ENCODE peak calls at places on chromosome 20, in seven cellular contexts. One of them, this sample, is unnamed.

GRCh38 chr20:5056801-5057599 is 55.7 kb upstream of the SLC23A2 start:
- DNase-seq in mesendoderm: peak
- DNase-seq in H1: peak
- DNase-seq in mesenchymal stem cell: peak
- DNase-seq in neuronal stem cell: no peak
- DNase-seq in IMR-90: peak
- DNase-seq in trophoblast cell: peak
- DNase-seq in this sample: peak

GRCh38 chr20:19540401-19540800 is 217.7 kb upstream of the RIN2 start:
- DNase-seq in mesendoderm: no peak
- DNase-seq in H1: no peak
- DNase-seq in mesenchymal stem cell: no peak
- DNase-seq in neuronal stem cell: no peak
- DNase-seq in IMR-90: no peak
- DNase-seq in trophoblast cell: no peak
- DNase-seq in this sample: no peak

GRCh38 chr20:19588731-19589130 is 169.3 kb upstream of the RIN2 start:
- DNase-seq in mesendoderm: no peak
- DNase-seq in H1: no peak
- DNase-seq in mesenchymal stem cell: no peak
- DNase-seq in neuronal stem cell: no peak
- DNase-seq in IMR-90: no peak
- DNase-seq in trophoblast cell: no peak
- DNase-seq in this sample: no peak

GRCh38 chr20:58511861-58512260 is 3.3 kb downstream of the APCDD1L start:
- DNase-seq in mesendoderm: no peak
- DNase-seq in H1: peak
- DNase-seq in mesenchymal stem cell: no peak
- DNase-seq in neuronal stem cell: no peak
- DNase-seq in IMR-90: no peak
- DNase-seq in trophoblast cell: peak
- DNase-seq in this sample: peak

GRCh38 chr20:62350098-62350628 is 16.9 kb downstream of the LAMA5 start:
- DNase-seq in mesendoderm: peak
- DNase-seq in H1: no peak
- DNase-seq in mesenchymal stem cell: no peak
- DNase-seq in neuronal stem cell: no peak
- DNase-seq in IMR-90: no peak
- DNase-seq in trophoblast cell: peak
- DNase-seq in this sample: no peak

GRCh38 chr20:1467355-1468116 is 887 bp upstream of the NSFL1C start:
- DNase-seq in mesendoderm: peak
- DNase-seq in H1: peak
- DNase-seq in mesenchymal stem cell: no peak
- DNase-seq in neuronal stem cell: no peak
- DNase-seq in IMR-90: no peak
- DNase-seq in trophoblast cell: peak
- DNase-seq in this sample: peak

GRCh38 chr20:33667245-33668086 is 723 bp downstream of the ACTL10 start:
- DNase-seq in mesendoderm: peak
- DNase-seq in H1: no peak
- DNase-seq in mesenchymal stem cell: no peak
- DNase-seq in neuronal stem cell: no peak
- DNase-seq in IMR-90: peak
- DNase-seq in trophoblast cell: peak
- DNase-seq in this sample: peak

GRCh38 chr20:34010405-34010895 is 16.7 kb downstream of the RALY start:
- DNase-seq in mesendoderm: peak
- DNase-seq in H1: no peak
- DNase-seq in mesenchymal stem cell: peak
- DNase-seq in neuronal stem cell: no peak
- DNase-seq in IMR-90: no peak
- DNase-seq in trophoblast cell: no peak
- DNase-seq in this sample: peak

GRCh38 chr20:24933266-24933908 is 15.7 kb upstream of the CST7 start:
- DNase-seq in mesendoderm: no peak
- DNase-seq in H1: peak
- DNase-seq in mesenchymal stem cell: no peak
- DNase-seq in neuronal stem cell: no peak
- DNase-seq in IMR-90: no peak
- DNase-seq in trophoblast cell: no peak
- DNase-seq in this sample: no peak

GRCh38 chr20:32337937-32338661 is 20.0 kb upstream of the ASXL1 start:
- DNase-seq in mesendoderm: no peak
- DNase-seq in H1: no peak
- DNase-seq in mesenchymal stem cell: no peak
- DNase-seq in neuronal stem cell: no peak
- DNase-seq in IMR-90: no peak
- DNase-seq in trophoblast cell: no peak
- DNase-seq in this sample: no peak

GRCh38 chr20:6576721-6577120 is 190.8 kb upstream of the BMP2 start:
- DNase-seq in mesendoderm: no peak
- DNase-seq in H1: no peak
- DNase-seq in mesenchymal stem cell: no peak
- DNase-seq in neuronal stem cell: no peak
- DNase-seq in IMR-90: peak
- DNase-seq in trophoblast cell: no peak
- DNase-seq in this sample: no peak

GRCh38 chr20:61450549-61450948 is 198.5 kb downstream of the CDH4 start:
- DNase-seq in mesendoderm: no peak
- DNase-seq in H1: no peak
- DNase-seq in mesenchymal stem cell: no peak
- DNase-seq in neuronal stem cell: no peak
- DNase-seq in IMR-90: no peak
- DNase-seq in trophoblast cell: no peak
- DNase-seq in this sample: no peak

GRCh38 chr20:20498081-20498861 is 130.4 kb downstream of the INSM1 start:
- DNase-seq in mesendoderm: peak
- DNase-seq in H1: no peak
- DNase-seq in mesenchymal stem cell: peak
- DNase-seq in neuronal stem cell: peak
- DNase-seq in IMR-90: peak
- DNase-seq in trophoblast cell: no peak
- DNase-seq in this sample: no peak

GRCh38 chr20:20535051-20535450 is 167.1 kb downstream of the INSM1 start:
- DNase-seq in mesendoderm: no peak
- DNase-seq in H1: no peak
- DNase-seq in mesenchymal stem cell: no peak
- DNase-seq in neuronal stem cell: no peak
- DNase-seq in IMR-90: no peak
- DNase-seq in trophoblast cell: no peak
- DNase-seq in this sample: no peak

GRCh38 chr20:24619212-24619611 is 149.8 kb downstream of the SYNDIG1 start:
- DNase-seq in mesendoderm: no peak
- DNase-seq in H1: no peak
- DNase-seq in mesenchymal stem cell: no peak
- DNase-seq in neuronal stem cell: no peak
- DNase-seq in IMR-90: no peak
- DNase-seq in trophoblast cell: no peak
- DNase-seq in this sample: no peak

GRCh38 chr20:17627101-17627950 is 54.7 kb downstream of the RRBP1 start:
- DNase-seq in mesendoderm: no peak
- DNase-seq in H1: no peak
- DNase-seq in mesenchymal stem cell: no peak
- DNase-seq in neuronal stem cell: no peak
- DNase-seq in IMR-90: no peak
- DNase-seq in trophoblast cell: no peak
- DNase-seq in this sample: no peak

GRCh38 chr20:62362991-62363919 is 3.9 kb downstream of the LAMA5 start:
- DNase-seq in mesendoderm: peak
- DNase-seq in H1: peak
- DNase-seq in mesenchymal stem cell: no peak
- DNase-seq in neuronal stem cell: no peak
- DNase-seq in IMR-90: no peak
- DNase-seq in trophoblast cell: no peak
- DNase-seq in this sample: peak

GRCh38 chr20:17859002-17859615 is 109.5 kb downstream of the SNX5 start:
- DNase-seq in mesendoderm: no peak
- DNase-seq in H1: no peak
- DNase-seq in mesenchymal stem cell: no peak
- DNase-seq in neuronal stem cell: no peak
- DNase-seq in IMR-90: no peak
- DNase-seq in trophoblast cell: no peak
- DNase-seq in this sample: peak

GRCh38 chr20:10309326-10309725 is 90.7 kb downstream of the SNAP25 start:
- DNase-seq in mesendoderm: no peak
- DNase-seq in H1: no peak
- DNase-seq in mesenchymal stem cell: peak
- DNase-seq in neuronal stem cell: no peak
- DNase-seq in IMR-90: peak
- DNase-seq in trophoblast cell: no peak
- DNase-seq in this sample: no peak

GRCh38 chr20:18003897-18004296 is 35.1 kb downstream of the MGME1 start:
- DNase-seq in mesendoderm: no peak
- DNase-seq in H1: no peak
- DNase-seq in mesenchymal stem cell: no peak
- DNase-seq in neuronal stem cell: no peak
- DNase-seq in IMR-90: no peak
- DNase-seq in trophoblast cell: peak
- DNase-seq in this sample: no peak

DNA sequence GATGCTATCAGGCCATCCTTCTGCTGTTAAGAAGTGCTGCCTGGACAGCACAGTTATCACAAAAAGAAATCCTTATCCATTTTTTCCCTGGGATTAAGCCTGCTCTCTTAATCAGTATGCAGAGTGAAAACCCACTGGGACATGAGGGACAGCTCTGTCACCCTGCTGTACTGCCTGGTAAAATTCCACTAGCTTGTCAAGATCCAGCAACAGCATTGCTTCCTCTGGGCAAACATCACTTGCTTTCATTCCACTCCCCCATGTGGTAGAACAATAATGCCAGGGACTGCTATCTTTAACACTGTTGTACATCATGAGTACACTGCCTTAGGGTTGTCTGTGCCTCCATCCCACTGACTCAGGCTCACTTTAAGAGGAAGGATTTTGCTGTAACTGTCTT is 331.3 kb downstream of the KIF16B start:
- DNase-seq in mesendoderm: peak
- DNase-seq in H1: no peak
- DNase-seq in mesenchymal stem cell: no peak
- DNase-seq in neuronal stem cell: no peak
- DNase-seq in IMR-90: no peak
- DNase-seq in trophoblast cell: no peak
- DNase-seq in this sample: no peak
- H2BK5ac ChIP-seq in mesendoderm: no peak
- H2BK5ac ChIP-seq in H1: no peak
- H2BK5ac ChIP-seq in mesenchymal stem cell: no peak
- H2BK5ac ChIP-seq in neuronal stem cell: no peak
- H2BK5ac ChIP-seq in IMR-90: no peak
- H2BK5ac ChIP-seq in trophoblast cell: no peak
- H2BK5ac ChIP-seq in this sample: no peak

GRCh38 chr20:36992802-36993334 is 41.4 kb upstream of the SAMHD1 start:
- DNase-seq in mesendoderm: no peak
- DNase-seq in H1: no peak
- DNase-seq in mesenchymal stem cell: no peak
- DNase-seq in neuronal stem cell: no peak
- DNase-seq in IMR-90: no peak
- DNase-seq in trophoblast cell: no peak
- DNase-seq in this sample: no peak

GRCh38 chr20:36991708-36992107 is 40.2 kb upstream of the SAMHD1 start:
- DNase-seq in mesendoderm: no peak
- DNase-seq in H1: no peak
- DNase-seq in mesenchymal stem cell: no peak
- DNase-seq in neuronal stem cell: no peak
- DNase-seq in IMR-90: no peak
- DNase-seq in trophoblast cell: no peak
- DNase-seq in this sample: no peak

DNA sequence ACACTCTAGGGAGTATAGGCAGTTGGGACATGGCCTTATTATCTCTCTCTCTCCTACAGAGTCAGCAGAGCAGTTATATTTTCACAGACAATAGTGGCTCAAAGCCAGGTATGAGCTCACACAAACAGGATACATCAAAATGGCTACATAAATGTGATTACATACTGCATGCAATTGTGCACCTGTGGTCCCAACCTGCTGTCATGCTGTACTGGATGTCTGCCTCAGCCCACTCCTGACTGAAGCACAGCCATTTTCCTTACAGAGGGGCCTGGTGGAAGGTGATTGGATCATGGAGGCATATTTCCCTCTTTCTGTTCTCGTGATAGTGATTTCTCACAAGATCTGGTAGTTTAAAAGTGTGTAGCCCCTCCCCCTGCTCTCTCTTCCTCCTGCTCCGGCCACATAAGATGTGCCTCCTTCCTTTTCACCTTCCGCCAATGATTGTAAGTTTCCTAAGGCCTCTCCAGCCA is 37.0 kb upstream of the SAMHD1 start:
- DNase-seq in mesendoderm: no peak
- DNase-seq in H1: no peak
- DNase-seq in mesenchymal stem cell: no peak
- DNase-seq in neuronal stem cell: no peak
- DNase-seq in IMR-90: peak
- DNase-seq in trophoblast cell: no peak
- DNase-seq in this sample: no peak
- H3K4me2 ChIP-seq in mesendoderm: no peak
- H3K4me2 ChIP-seq in H1: no peak
- H3K4me2 ChIP-seq in mesenchymal stem cell: no peak
- H3K4me2 ChIP-seq in neuronal stem cell: no peak
- H3K4me2 ChIP-seq in IMR-90: no peak
- H3K4me2 ChIP-seq in trophoblast cell: no peak
- H3K4me2 ChIP-seq in this sample: no peak

GRCh38 chr20:53408728-53409157 is 184.9 kb downstream of the ZNF217 start:
- DNase-seq in mesendoderm: no peak
- DNase-seq in H1: no peak
- DNase-seq in mesenchymal stem cell: no peak
- DNase-seq in neuronal stem cell: no peak
- DNase-seq in IMR-90: peak
- DNase-seq in trophoblast cell: no peak
- DNase-seq in this sample: no peak

GRCh38 chr20:53413188-53413631 is 180.4 kb downstream of the ZNF217 start:
- DNase-seq in mesendoderm: peak
- DNase-seq in H1: peak
- DNase-seq in mesenchymal stem cell: no peak
- DNase-seq in neuronal stem cell: peak
- DNase-seq in IMR-90: no peak
- DNase-seq in trophoblast cell: peak
- DNase-seq in this sample: peak

GRCh38 chr20:53411129-53411528 is 182.5 kb downstream of the ZNF217 start:
- DNase-seq in mesendoderm: no peak
- DNase-seq in H1: no peak
- DNase-seq in mesenchymal stem cell: no peak
- DNase-seq in neuronal stem cell: no peak
- DNase-seq in IMR-90: no peak
- DNase-seq in trophoblast cell: no peak
- DNase-seq in this sample: no peak

GRCh38 chr20:53409177-53409576 is 184.5 kb downstream of the ZNF217 start:
- DNase-seq in mesendoderm: no peak
- DNase-seq in H1: no peak
- DNase-seq in mesenchymal stem cell: no peak
- DNase-seq in neuronal stem cell: no peak
- DNase-seq in IMR-90: no peak
- DNase-seq in trophoblast cell: no peak
- DNase-seq in this sample: no peak

GRCh38 chr20:53412600-53413187 is 180.9 kb downstream of the ZNF217 start:
- DNase-seq in mesendoderm: peak
- DNase-seq in H1: no peak
- DNase-seq in mesenchymal stem cell: no peak
- DNase-seq in neuronal stem cell: no peak
- DNase-seq in IMR-90: no peak
- DNase-seq in trophoblast cell: no peak
- DNase-seq in this sample: peak
- H3K27ac ChIP-seq in mesendoderm: no peak
- H3K27ac ChIP-seq in H1: no peak
- H3K27ac ChIP-seq in mesenchymal stem cell: no peak
- H3K27ac ChIP-seq in neuronal stem cell: no peak
- H3K27ac ChIP-seq in IMR-90: no peak
- H3K27ac ChIP-seq in trophoblast cell: no peak
- H3K27ac ChIP-seq in this sample: no peak

GRCh38 chr20:35952480-35953410 is 1.6 kb downstream of the SCAND1 start:
- DNase-seq in mesendoderm: peak
- DNase-seq in H1: no peak
- DNase-seq in mesenchymal stem cell: peak
- DNase-seq in neuronal stem cell: no peak
- DNase-seq in IMR-90: peak
- DNase-seq in trophoblast cell: no peak
- DNase-seq in this sample: no peak
- H2BK5ac ChIP-seq in mesendoderm: no peak
- H2BK5ac ChIP-seq in H1: peak
- H2BK5ac ChIP-seq in mesenchymal stem cell: no peak
- H2BK5ac ChIP-seq in neuronal stem cell: no peak
- H2BK5ac ChIP-seq in IMR-90: peak
- H2BK5ac ChIP-seq in trophoblast cell: no peak
- H2BK5ac ChIP-seq in this sample: no peak

This sample was measured in H9.